ENCODE peak calls at places on chromosomes 4 and X, in five cellular contexts. B is K562, F is HepG2, D is Panc1, S is GM12878. C is an unnamed sample.

GRCh38 chr4:118345813-118346212 is 7.0 kb downstream of the PRSS12 start:
- DNase-seq in F (no peak), S (no peak), D (no peak), B (no peak), C (no peak)

GRCh38 chrX:54042609-54043010 is 1.7 kb downstream of the PHF8 start:
- DNase-seq in B (peak), D (no peak), F (peak), S (no peak), C (peak)

GRCh38 chr4:179867300-179867878 is 2375.8 kb upstream of the TENM3 start:
- DNase-seq in D (peak), F (peak), B (peak), S (peak), C (peak)

GRCh38 chr4:126678608-126679007 is 954.1 kb upstream of the INTU start:
- DNase-seq in F (no peak), D (no peak), S (no peak), B (no peak), C (no peak)

GRCh38 chr4:64738240-64738639 is 329.0 kb upstream of the TECRL start:
- DNase-seq in D (no peak), S (no peak), B (no peak), F (no peak), C (no peak)

GRCh38 chr4:30920043-30920442 is 199.9 kb downstream of the PCDH7 start:
- DNase-seq in D (no peak), S (no peak), B (no peak), F (no peak), C (no peak)

GRCh38 chr4:84792366-84793301 is 173.9 kb downstream of the WDFY3 start:
- DNase-seq in S (no peak), D (no peak), B (no peak), F (no peak), C (no peak)

GRCh38 chr4:138555584-138555983 is 313.4 kb upstream of the SLC7A11 start:
- DNase-seq in B (no peak), F (peak), S (no peak), D (no peak), C (peak)

GRCh38 chr4:78156520-78156919 is 99.4 kb downstream of the FRAS1 start:
- DNase-seq in F (no peak), D (no peak), S (no peak), B (no peak), C (no peak)

GRCh38 chr4:15652191-15652590 is 3.0 kb downstream of the FBXL5 start:
- DNase-seq in D (no peak), S (no peak), F (no peak), B (no peak), C (no peak)

GRCh38 chr4:176156656-176157055 is 38.7 kb downstream of the SPATA4 start:
- DNase-seq in F (no peak), B (no peak), D (no peak), S (no peak), C (no peak)

GRCh38 chr4:118849867-118850812 is 14.2 kb upstream of the SEC24D start:
- DNase-seq in D (no peak), S (no peak), F (no peak), B (no peak), C (no peak)

GRCh38 chrX:145190801-145191389 is 56.4 kb upstream of the SPANXN1 start:
- DNase-seq in D (no peak), B (no peak), F (peak), S (no peak), C (no peak)

GRCh38 chrX:11458175-11458574 is 165.0 kb downstream of the AMELX start:
- DNase-seq in D (no peak), F (no peak), S (no peak), B (no peak), C (no peak)

GRCh38 chr4:38664704-38665401 is 854 bp downstream of the KLF3 start:
- DNase-seq in F (peak), B (no peak), D (no peak), S (no peak), C (peak)

GRCh38 chr4:85475631-85476233 is 782 bp downstream of the ARHGAP24 start:
- DNase-seq in B (no peak), D (no peak), F (no peak), S (no peak), C (no peak)

GRCh38 chrX:111652719-111653118 is 28.3 kb upstream of the ALG13 start:
- DNase-seq in S (no peak), F (no peak), D (no peak), B (no peak), C (no peak)

GRCh38 chr4:55444822-55445221 is 49.1 kb downstream of the TMEM165 start:
- DNase-seq in S (no peak), D (no peak), F (peak), B (no peak), C (no peak)

GRCh38 chrX:52265713-52266112 is 81.0 kb downstream of the MAGED4 start:
- DNase-seq in S (no peak), B (no peak), F (no peak), D (no peak), C (no peak)

GRCh38 chr4:78704981-78705757 is 71.0 kb upstream of the BMP2K start:
- DNase-seq in D (no peak), F (peak), B (no peak), S (no peak), C (no peak)

GRCh38 chr4:88822034-88822433 is 124.4 kb upstream of the NAP1L5 start:
- DNase-seq in D (no peak), B (no peak), S (no peak), F (no peak), C (no peak)
- TF ChIP-seq REST in D (no peak), B (no peak), S (no peak), F (no peak), C (no peak)

GRCh38 chrX:102712967-102713677 is 874 bp downstream of the GPRASP2 start:
- DNase-seq in D (peak), F (no peak), B (peak), S (no peak), C (no peak)
- TF ChIP-seq POLR2AphosphoS5 in D (no peak), F (no peak), B (no peak), S (no peak), C (no peak)

DNA sequence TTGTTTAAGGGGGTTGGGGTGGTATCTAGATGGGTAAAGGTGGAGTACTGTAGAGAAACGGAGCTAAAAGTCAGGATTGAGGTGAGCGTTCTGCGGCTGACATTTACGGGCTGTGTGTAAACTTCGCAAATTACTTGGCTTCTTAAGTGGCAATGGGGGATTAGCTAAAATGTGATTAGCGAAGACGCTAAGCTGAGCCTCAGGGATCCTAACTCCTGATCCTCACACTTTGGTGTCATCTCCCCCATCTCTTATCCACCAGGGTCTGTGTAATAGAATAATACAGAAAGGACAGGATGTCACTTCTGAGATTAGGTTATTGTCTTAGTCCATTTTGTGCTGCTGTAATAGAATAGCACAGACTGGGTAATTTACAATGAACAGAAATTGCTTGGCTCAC is 10.6 kb upstream of the FAT1 start:
- DNase-seq in B (no peak), D (no peak), S (no peak), F (no peak), C (no peak)
- H3K27ac ChIP-seq in B (no peak), D (peak), S (no peak), F (no peak), C (no peak)

GRCh38 chrX:155071694-155072215 is 447 bp downstream of the BRCC3 start:
- DNase-seq in F (no peak), S (no peak), B (no peak), D (no peak), C (peak)

GRCh38 chrX:155069414-155069813 is 1.5 kb downstream of the CMC4 start:
- DNase-seq in D (no peak), S (no peak), F (no peak), B (no peak), C (no peak)

GRCh38 chrX:155070663-155070974 is 317 bp downstream of the CMC4 start:
- DNase-seq in S (no peak), F (no peak), B (peak), D (no peak), C (peak)

GRCh38 chrX:155070975-155071693 is at the start of the genes BRCC3, CMC4 and MTCP1:
- DNase-seq in S (peak), D (no peak), B (peak), F (peak), C (peak)

GRCh38 chrX:155070038-155070437 is 898 bp downstream of the CMC4 start:
- DNase-seq in F (no peak), B (no peak), S (no peak), D (no peak), C (no peak)
- TF ChIP-seq REST in F (no peak), B (no peak), S (no peak), D (no peak), C (no peak)

GRCh38 chrX:45758319-45758718 is 557.6 kb upstream of the DIPK2B start:
- DNase-seq in S (peak), F (no peak), B (no peak), D (no peak), C (no peak)

GRCh38 chrX:45757272-45757671 is 556.6 kb upstream of the DIPK2B start:
- DNase-seq in B (no peak), S (no peak), F (no peak), D (no peak), C (no peak)

GRCh38 chrX:45756562-45756961 is 555.9 kb upstream of the DIPK2B start:
- DNase-seq in S (no peak), B (no peak), F (no peak), D (no peak), C (no peak)

GRCh38 chrX:45758738-45759397 is 558.2 kb upstream of the DIPK2B start:
- DNase-seq in F (no peak), S (peak), D (no peak), B (no peak), C (no peak)

GRCh38 chrX:45755719-45756118 is 555.0 kb upstream of the DIPK2B start:
- DNase-seq in B (no peak), F (no peak), S (no peak), D (no peak), C (no peak)
- TF ChIP-seq POLR2AphosphoS5 in B (no peak), F (no peak), S (no peak), D (peak), C (no peak)

GRCh38 chrX:130084651-130085237 is 25.6 kb downstream of the ELF4 start:
- DNase-seq in S (peak), B (no peak), F (no peak), D (no peak), C (no peak)
- H3K27ac ChIP-seq in S (peak), B (peak), F (no peak), D (no peak), C (peak)

GRCh38 chrX:13066391-13066790 is 22.0 kb upstream of the FAM9C start:
- DNase-seq in B (no peak), F (no peak), S (no peak), D (no peak), C (no peak)
- TF ChIP-seq REST in B (no peak), F (no peak), S (no peak), D (no peak), C (no peak)